ENCODE peak calls at places on chromosome 5, in six cellular contexts. J is lower lobe of right lung; T is GM19239; O is right atrium auricular region; E is Caco-2; X is stimulated activated CD8-positive, alpha-beta memory T cell treated with anti-CD3 and anti-CD28 coated beads, Interleukin-2, amount 100 ng/mL, for 1 hour. W is an unnamed sample.

GRCh38 chr5:147578228-147579024 is 68.6 kb upstream of the DPYSL3 start:
- DNase-seq in J (no peak), T (no peak), O (no peak), E (peak), X (no peak), W (peak)

GRCh38 chr5:72288923-72289322 is 31.1 kb downstream of the MRPS27 start:
- DNase-seq in J (no peak), T (no peak), O (no peak), E (no peak), X (no peak), W (no peak)

GRCh38 chr5:147887026-147887627 is 8.6 kb downstream of the SCGB3A2 start:
- DNase-seq in J (no peak), T (no peak), O (no peak), E (peak), X (no peak), W (no peak)

GRCh38 chr5:153998010-153998409 is 40.7 kb downstream of the FAM114A2 start:
- DNase-seq in J (no peak), T (no peak), O (no peak), E (no peak), X (no peak), W (no peak)

GRCh38 chr5:159620853-159621540 is 290.7 kb upstream of the IL12B start:
- DNase-seq in J (no peak), T (no peak), O (no peak), E (no peak), X (no peak), W (no peak)

GRCh38 chr5:36683821-36684434 is 77.5 kb downstream of the SLC1A3 start:
- DNase-seq in J (peak), T (no peak), O (peak), E (no peak), X (no peak), W (no peak)

GRCh38 chr5:142506046-142506445 is 179.8 kb downstream of the FGF1 start:
- DNase-seq in J (no peak), T (no peak), O (no peak), E (no peak), X (no peak), W (no peak)

GRCh38 chr5:139457653-139458306 is 4.8 kb downstream of the ECSCR start:
- DNase-seq in J (no peak), T (no peak), O (no peak), E (no peak), X (no peak), W (no peak)

GRCh38 chr5:8700691-8701090 is 831.7 kb downstream of the MTRR start:
- DNase-seq in J (no peak), T (no peak), O (no peak), E (no peak), X (no peak), W (no peak)

GRCh38 chr5:174045470-174046025 is at the start of gene NSG2:
- DNase-seq in J (peak), T (peak), O (peak), E (peak), X (no peak), W (peak)

GRCh38 chr5:125484272-125485002 is 738.0 kb upstream of the ZNF608 start:
- DNase-seq in J (peak), T (no peak), O (peak), E (no peak), X (no peak), W (no peak)

GRCh38 chr5:43017438-43017820 is 22.7 kb downstream of the ANXA2R start:
- DNase-seq in J (no peak), T (no peak), O (no peak), E (no peak), X (no peak), W (no peak)

GRCh38 chr5:168106008-168106761 is 185.3 kb upstream of the WWC1 start:
- DNase-seq in J (no peak), T (no peak), O (no peak), E (peak), X (no peak), W (no peak)